ENCODE peak calls at places on chromosomes 3 and 15, in six cellular contexts. One of them, this sample, is unnamed.

GRCh38 chr15:77446840-77447390 is 26.2 kb downstream of the HMG20A start:
- DNase-seq in K562: no peak
- DNase-seq in naive thymus-derived CD4-positive, alpha-beta T cell: no peak
- DNase-seq in breast epithelium: no peak
- DNase-seq in AG04450: no peak
- DNase-seq in endothelial cell of umbilical vein: no peak
- DNase-seq in this sample: no peak

GRCh38 chr15:76711351-76711827 is 193.8 kb downstream of the SCAPER start:
- DNase-seq in naive thymus-derived CD4-positive, alpha-beta T cell: no peak
- DNase-seq in endothelial cell of umbilical vein: no peak
- DNase-seq in K562: no peak
- DNase-seq in breast epithelium: no peak
- DNase-seq in AG04450: no peak
- DNase-seq in this sample: no peak

GRCh38 chr15:91320106-91320505 is 220.0 kb downstream of the SV2B start:
- DNase-seq in K562: no peak
- DNase-seq in endothelial cell of umbilical vein: no peak
- DNase-seq in naive thymus-derived CD4-positive, alpha-beta T cell: no peak
- DNase-seq in AG04450: no peak
- DNase-seq in breast epithelium: no peak
- DNase-seq in this sample: no peak

GRCh38 chr3:76198086-76198485 is 412.7 kb upstream of the ZNF717 start:
- DNase-seq in endothelial cell of umbilical vein: no peak
- DNase-seq in breast epithelium: no peak
- DNase-seq in naive thymus-derived CD4-positive, alpha-beta T cell: no peak
- DNase-seq in K562: no peak
- DNase-seq in AG04450: no peak
- DNase-seq in this sample: no peak

GRCh38 chr3:189305412-189305811 is 133.6 kb downstream of the TPRG1 start:
- DNase-seq in naive thymus-derived CD4-positive, alpha-beta T cell: no peak
- DNase-seq in breast epithelium: no peak
- DNase-seq in K562: no peak
- DNase-seq in endothelial cell of umbilical vein: no peak
- DNase-seq in AG04450: no peak
- DNase-seq in this sample: no peak

GRCh38 chr3:41137686-41138111 is 61.6 kb upstream of the CTNNB1 start:
- DNase-seq in K562: no peak
- DNase-seq in endothelial cell of umbilical vein: no peak
- DNase-seq in naive thymus-derived CD4-positive, alpha-beta T cell: no peak
- DNase-seq in breast epithelium: no peak
- DNase-seq in AG04450: no peak
- DNase-seq in this sample: no peak

GRCh38 chr3:185732782-185733181 is 92.1 kb downstream of the IGF2BP2 start:
- DNase-seq in K562: no peak
- DNase-seq in AG04450: peak; percentile 64
- DNase-seq in endothelial cell of umbilical vein: peak; percentile 93
- DNase-seq in naive thymus-derived CD4-positive, alpha-beta T cell: no peak
- DNase-seq in breast epithelium: no peak
- DNase-seq in this sample: no peak

GRCh38 chr15:66484539-66485112 is 12.9 kb downstream of the SNAPC5 start:
- DNase-seq in endothelial cell of umbilical vein: no peak
- DNase-seq in K562: no peak
- DNase-seq in breast epithelium: no peak
- DNase-seq in naive thymus-derived CD4-positive, alpha-beta T cell: no peak
- DNase-seq in AG04450: no peak
- DNase-seq in this sample: no peak

GRCh38 chr15:98503970-98504369 is 144.4 kb upstream of the IGF1R start:
- DNase-seq in breast epithelium: no peak
- DNase-seq in endothelial cell of umbilical vein: no peak
- DNase-seq in K562: no peak
- DNase-seq in AG04450: no peak
- DNase-seq in naive thymus-derived CD4-positive, alpha-beta T cell: no peak
- DNase-seq in this sample: no peak

GRCh38 chr15:98505611-98506031 is 142.7 kb upstream of the IGF1R start:
- DNase-seq in endothelial cell of umbilical vein: no peak
- DNase-seq in breast epithelium: no peak
- DNase-seq in K562: no peak
- DNase-seq in naive thymus-derived CD4-positive, alpha-beta T cell: no peak
- DNase-seq in AG04450: no peak
- DNase-seq in this sample: no peak

GRCh38 chr15:98506172-98506571 is 142.2 kb upstream of the IGF1R start:
- DNase-seq in breast epithelium: no peak
- DNase-seq in endothelial cell of umbilical vein: no peak
- DNase-seq in AG04450: no peak
- DNase-seq in naive thymus-derived CD4-positive, alpha-beta T cell: no peak
- DNase-seq in K562: no peak
- DNase-seq in this sample: no peak

GRCh38 chr15:98506711-98507110 is 141.6 kb upstream of the IGF1R start:
- DNase-seq in endothelial cell of umbilical vein: no peak
- DNase-seq in naive thymus-derived CD4-positive, alpha-beta T cell: no peak
- DNase-seq in AG04450: no peak
- DNase-seq in breast epithelium: no peak
- DNase-seq in K562: no peak
- DNase-seq in this sample: no peak

GRCh38 chr15:98504998-98505397 is 143.3 kb upstream of the IGF1R start:
- DNase-seq in endothelial cell of umbilical vein: no peak
- DNase-seq in AG04450: no peak
- DNase-seq in breast epithelium: no peak
- DNase-seq in naive thymus-derived CD4-positive, alpha-beta T cell: no peak
- DNase-seq in K562: no peak
- DNase-seq in this sample: no peak
- H3K27me3 ChIP-seq in endothelial cell of umbilical vein: peaks cover 9% of the 10 kb centered on the region
- H3K27me3 ChIP-seq in AG04450: peaks cover 13% of the 10 kb centered on the region
- H3K27me3 ChIP-seq in breast epithelium: peaks cover 8% of the 10 kb centered on the region
- H3K27me3 ChIP-seq in naive thymus-derived CD4-positive, alpha-beta T cell: no peaks in the 10 kb centered on the region
- H3K27me3 ChIP-seq in K562: peaks cover 14% of the 10 kb centered on the region
- H3K27me3 ChIP-seq in this sample: no peaks in the 10 kb centered on the region

DNA sequence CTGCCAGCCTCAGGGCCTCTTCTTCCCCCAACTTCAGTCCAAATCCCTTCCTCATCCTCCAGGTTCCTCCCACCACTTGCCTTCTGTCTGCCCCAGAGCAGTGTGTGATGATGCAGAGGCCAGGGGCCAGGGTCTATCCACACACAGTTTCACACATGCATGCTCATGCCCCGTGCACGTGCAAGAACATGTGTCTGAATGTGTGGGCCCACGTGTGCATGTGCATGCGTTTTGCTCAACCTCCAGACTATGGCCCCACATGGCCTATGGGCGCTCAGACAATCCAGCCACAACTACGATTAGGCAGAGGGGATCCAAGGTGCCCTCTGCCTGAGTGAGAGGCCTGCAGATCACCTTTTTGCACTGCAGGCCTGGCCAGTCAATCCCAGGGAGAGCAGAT is 32.3 kb upstream of the SLC6A1 start:
- DNase-seq in endothelial cell of umbilical vein: no peak
- DNase-seq in breast epithelium: no peak
- DNase-seq in K562: no peak
- DNase-seq in naive thymus-derived CD4-positive, alpha-beta T cell: no peak
- DNase-seq in AG04450: no peak
- DNase-seq in this sample: no peak
- H3K27me3 ChIP-seq in endothelial cell of umbilical vein: no peaks in the 10 kb centered on the region
- H3K27me3 ChIP-seq in breast epithelium: peaks cover 4% of the 10 kb centered on the region
- H3K27me3 ChIP-seq in K562: peaks cover 42% of the 10 kb centered on the region
- H3K27me3 ChIP-seq in naive thymus-derived CD4-positive, alpha-beta T cell: no peaks in the 10 kb centered on the region
- H3K27me3 ChIP-seq in AG04450: peaks cover 15% of the 10 kb centered on the region
- H3K27me3 ChIP-seq in this sample: no peaks in the 10 kb centered on the region

DNA sequence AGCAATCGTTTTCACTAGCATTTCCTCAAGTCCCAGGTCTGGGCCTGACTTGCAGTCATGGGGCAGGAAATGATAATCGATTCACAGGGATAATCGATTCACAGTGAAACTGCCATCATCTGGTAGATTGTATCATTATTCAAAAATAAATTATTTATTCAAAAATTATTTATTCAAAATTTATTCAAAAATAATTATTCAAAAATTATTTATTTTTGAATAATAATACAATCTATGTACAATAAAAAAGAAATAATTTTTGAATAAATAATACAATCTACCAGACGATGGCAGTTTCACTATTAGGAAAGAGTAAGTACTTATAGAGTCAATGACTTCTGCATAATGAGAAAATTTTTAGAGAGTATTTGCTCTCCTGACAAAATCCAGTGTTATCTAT is 28.1 kb upstream of the PROK2 start:
- DNase-seq in endothelial cell of umbilical vein: no peak
- DNase-seq in AG04450: no peak
- DNase-seq in K562: no peak
- DNase-seq in naive thymus-derived CD4-positive, alpha-beta T cell: no peak
- DNase-seq in breast epithelium: no peak
- DNase-seq in this sample: no peak
- H3K27me3 ChIP-seq in endothelial cell of umbilical vein: no peaks in the 10 kb centered on the region
- H3K27me3 ChIP-seq in AG04450: peaks cover 4% of the 10 kb centered on the region
- H3K27me3 ChIP-seq in K562: peaks cover 11% of the 10 kb centered on the region
- H3K27me3 ChIP-seq in naive thymus-derived CD4-positive, alpha-beta T cell: no peaks in the 10 kb centered on the region
- H3K27me3 ChIP-seq in breast epithelium: no peaks in the 10 kb centered on the region
- H3K27me3 ChIP-seq in this sample: no peaks in the 10 kb centered on the region

DNA sequence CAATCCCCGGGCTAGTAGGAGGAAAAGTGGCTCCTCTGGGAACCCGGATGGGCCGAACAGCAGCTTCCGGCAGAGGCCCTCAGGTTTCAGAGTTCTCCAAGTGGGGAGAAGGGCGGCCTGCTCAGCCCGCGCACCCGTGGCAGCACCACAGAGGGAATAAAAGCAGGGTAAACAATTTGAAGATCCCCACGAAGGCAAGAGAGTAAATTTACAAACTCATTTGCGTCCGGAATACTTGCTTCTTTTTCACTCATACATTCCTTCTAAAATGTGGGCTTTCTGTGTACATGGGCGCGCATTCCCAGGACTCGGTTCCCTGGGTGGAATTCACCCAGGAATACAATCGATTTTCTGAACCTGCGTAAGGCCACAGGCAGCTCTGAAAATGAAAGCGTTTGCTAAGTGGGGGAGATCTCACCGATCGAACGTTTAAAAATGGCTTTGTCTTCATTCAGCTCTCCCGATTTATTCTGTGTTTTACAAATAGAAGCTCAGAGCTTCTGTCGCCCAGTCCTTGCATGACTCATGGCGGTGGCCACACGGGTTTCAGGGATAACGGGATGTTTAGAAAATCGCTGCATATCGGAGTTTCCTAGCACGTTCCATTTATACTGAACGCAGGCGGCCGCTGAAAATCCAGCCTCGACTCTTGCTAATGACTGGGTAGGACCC is 74.0 kb upstream of the POLG start:
- DNase-seq in AG04450: no peak
- DNase-seq in endothelial cell of umbilical vein: peak; percentile 7
- DNase-seq in breast epithelium: no peak
- DNase-seq in naive thymus-derived CD4-positive, alpha-beta T cell: no peak
- DNase-seq in K562: no peak
- DNase-seq in this sample: no peak
- H3K27me3 ChIP-seq in AG04450: peaks cover 98% of the 10 kb centered on the region
- H3K27me3 ChIP-seq in endothelial cell of umbilical vein: peaks cover 96% of the 10 kb centered on the region
- H3K27me3 ChIP-seq in breast epithelium: peaks cover 100% of the 10 kb centered on the region
- H3K27me3 ChIP-seq in naive thymus-derived CD4-positive, alpha-beta T cell: peaks cover 55% of the 10 kb centered on the region
- H3K27me3 ChIP-seq in K562: peaks cover 88% of the 10 kb centered on the region
- H3K27me3 ChIP-seq in this sample: peaks cover 88% of the 10 kb centered on the region

GRCh38 chr15:69731581-69731980 is 279.0 kb downstream of the RPLP1 start:
- DNase-seq in endothelial cell of umbilical vein: no peak
- DNase-seq in AG04450: no peak
- DNase-seq in naive thymus-derived CD4-positive, alpha-beta T cell: no peak
- DNase-seq in K562: no peak
- DNase-seq in breast epithelium: no peak
- DNase-seq in this sample: no peak
- H3K27me3 ChIP-seq in endothelial cell of umbilical vein: peaks cover 15% of the 10 kb centered on the region
- H3K27me3 ChIP-seq in AG04450: peaks cover 33% of the 10 kb centered on the region
- H3K27me3 ChIP-seq in naive thymus-derived CD4-positive, alpha-beta T cell: no peaks in the 10 kb centered on the region
- H3K27me3 ChIP-seq in K562: no peaks in the 10 kb centered on the region
- H3K27me3 ChIP-seq in breast epithelium: no peaks in the 10 kb centered on the region
- H3K27me3 ChIP-seq in this sample: peaks cover 2% of the 10 kb centered on the region

GRCh38 chr15:81276967-81277366 is 47.0 kb downstream of the STARD5 start:
- DNase-seq in endothelial cell of umbilical vein: no peak
- DNase-seq in AG04450: no peak
- DNase-seq in K562: no peak
- DNase-seq in breast epithelium: no peak
- DNase-seq in naive thymus-derived CD4-positive, alpha-beta T cell: no peak
- DNase-seq in this sample: no peak
- H3K27me3 ChIP-seq in endothelial cell of umbilical vein: peaks cover 6% of the 10 kb centered on the region
- H3K27me3 ChIP-seq in AG04450: peaks cover 3% of the 10 kb centered on the region
- H3K27me3 ChIP-seq in K562: no peaks in the 10 kb centered on the region
- H3K27me3 ChIP-seq in breast epithelium: no peaks in the 10 kb centered on the region
- H3K27me3 ChIP-seq in naive thymus-derived CD4-positive, alpha-beta T cell: no peaks in the 10 kb centered on the region
- H3K27me3 ChIP-seq in this sample: no peaks in the 10 kb centered on the region

This sample was measured in effector memory CD4-positive, alpha-beta T cell.